ENCODE peak calls at places on chromosome 21, in eight cellular contexts. W, E, Z, N, Q, D, V and M are unnamed samples.

GRCh38 chr21:29258626-29259335 is 39.9 kb upstream of the BACH1 start:
- DNase-seq in W (no peak), E (no peak), Z (peak), N (peak), Q (peak), D (no peak), V (peak), M (no peak)

GRCh38 chr21:18443085-18443484 is 39.5 kb upstream of the TMPRSS15 start:
- DNase-seq in W (no peak), E (no peak), Z (no peak), N (no peak), Q (no peak), D (no peak), V (no peak), M (no peak)

GRCh38 chr21:38325216-38325615 is 68.4 kb downstream of the KCNJ15 start:
- DNase-seq in W (no peak), E (no peak), Z (no peak), N (no peak), Q (no peak), D (no peak), V (no peak), M (no peak)

GRCh38 chr21:29647353-29647781 is 292.4 kb downstream of the GRIK1 start:
- DNase-seq in W (no peak), E (no peak), Z (peak), N (no peak), Q (peak), D (no peak), V (no peak), M (no peak)

GRCh38 chr21:42973309-42973990 is 912 bp upstream of the PKNOX1 start:
- DNase-seq in W (no peak), E (no peak), Z (no peak), N (no peak), Q (no peak), D (no peak), V (no peak), M (no peak)

GRCh38 chr21:17612565-17613241 is at the start of gene BTG3:
- DNase-seq in W (peak), E (peak), Z (peak), N (peak), Q (peak), D (peak), V (peak), M (peak)

GRCh38 chr21:18832081-18832670 is 428.6 kb upstream of the TMPRSS15 start:
- DNase-seq in W (no peak), E (no peak), Z (no peak), N (no peak), Q (no peak), D (no peak), V (no peak), M (no peak)

GRCh38 chr21:33971492-33972013 is 55.9 kb upstream of the ATP5PO start:
- DNase-seq in W (no peak), E (no peak), Z (no peak), N (no peak), Q (no peak), D (no peak), V (peak), M (no peak)

GRCh38 chr21:24941316-24942185 is 665.7 kb downstream of the MRPL39 start:
- DNase-seq in W (no peak), E (no peak), Z (no peak), N (no peak), Q (no peak), D (no peak), V (no peak), M (no peak)

GRCh38 chr21:29490016-29490415 is 191.3 kb downstream of the BACH1 start:
- DNase-seq in W (no peak), E (no peak), Z (peak), N (no peak), Q (no peak), D (no peak), V (no peak), M (no peak)

GRCh38 chr21:22890656-22891055 is 1892.4 kb downstream of the NCAM2 start:
- DNase-seq in W (no peak), E (no peak), Z (no peak), N (no peak), Q (no peak), D (no peak), V (no peak), M (no peak)

GRCh38 chr21:29477941-29478340 is 179.2 kb downstream of the BACH1 start:
- DNase-seq in W (no peak), E (no peak), Z (peak), N (no peak), Q (no peak), D (no peak), V (no peak), M (no peak)

GRCh38 chr21:42942244-42942643 is 16.8 kb upstream of the ERVH48-1 start:
- DNase-seq in W (no peak), E (no peak), Z (no peak), N (no peak), Q (no peak), D (no peak), V (no peak), M (no peak)

GRCh38 chr21:43936186-43936967 is 71.4 kb downstream of the AGPAT3 start:
- DNase-seq in W (no peak), E (no peak), Z (peak), N (no peak), Q (no peak), D (no peak), V (no peak), M (no peak)

GRCh38 chr21:35256468-35256988 is 207.4 kb upstream of the RUNX1 start:
- DNase-seq in W (peak), E (no peak), Z (peak), N (peak), Q (peak), D (no peak), V (peak), M (no peak)

GRCh38 chr21:31257265-31257664 is 86.8 kb downstream of the TIAM1 start:
- DNase-seq in W (no peak), E (no peak), Z (peak), N (no peak), Q (no peak), D (no peak), V (no peak), M (no peak)

GRCh38 chr21:16241500-16241963 is 511.8 kb downstream of the USP25 start:
- DNase-seq in W (no peak), E (no peak), Z (peak), N (no peak), Q (no peak), D (peak), V (no peak), M (no peak)

GRCh38 chr21:35291963-35292627 is 243.0 kb upstream of the RUNX1 start:
- DNase-seq in W (no peak), E (no peak), Z (no peak), N (peak), Q (no peak), D (no peak), V (no peak), M (no peak)

GRCh38 chr21:43903451-43904091 is 38.5 kb downstream of the AGPAT3 start:
- DNase-seq in W (peak), E (no peak), Z (no peak), N (no peak), Q (no peak), D (no peak), V (no peak), M (no peak)

GRCh38 chr21:26961704-26962103 is 5.2 kb downstream of the ADAMTS5 start:
- DNase-seq in W (no peak), E (no peak), Z (no peak), N (no peak), Q (no peak), D (peak), V (no peak), M (no peak)

GRCh38 chr21:43866233-43866632 is 1.2 kb downstream of the AGPAT3 start:
- DNase-seq in W (peak), E (peak), Z (peak), N (peak), Q (no peak), D (no peak), V (no peak), M (no peak)

GRCh38 chr21:34834307-34834706 is 165.5 kb downstream of the CLIC6 start:
- DNase-seq in W (no peak), E (no peak), Z (no peak), N (no peak), Q (no peak), D (no peak), V (no peak), M (no peak)

GRCh38 chr21:22993822-22994574 is 1995.8 kb downstream of the NCAM2 start:
- DNase-seq in W (no peak), E (no peak), Z (no peak), N (no peak), Q (no peak), D (no peak), V (no peak), M (no peak)

GRCh38 chr21:18164933-18165332 is 79.7 kb upstream of the CHODL start:
- DNase-seq in W (no peak), E (no peak), Z (no peak), N (no peak), Q (no peak), D (no peak), V (no peak), M (no peak)

GRCh38 chr21:21039624-21040023 is 41.4 kb downstream of the NCAM2 start:
- DNase-seq in W (no peak), E (no peak), Z (no peak), N (no peak), Q (no peak), D (no peak), V (no peak), M (no peak)

GRCh38 chr21:43864806-43865470 is at the start of gene AGPAT3:
- DNase-seq in W (no peak), E (peak), Z (no peak), N (no peak), Q (no peak), D (no peak), V (no peak), M (peak)

GRCh38 chr21:26925122-26925521 is 41.8 kb downstream of the ADAMTS5 start:
- DNase-seq in W (no peak), E (no peak), Z (no peak), N (no peak), Q (no peak), D (no peak), V (no peak), M (no peak)

GRCh38 chr21:42767561-42767835 is 111.8 kb downstream of the WDR4 start:
- DNase-seq in W (no peak), E (no peak), Z (no peak), N (no peak), Q (no peak), D (no peak), V (no peak), M (no peak)

GRCh38 chr21:38148046-38148445 is 108.7 kb upstream of the KCNJ15 start:
- DNase-seq in W (no peak), E (no peak), Z (no peak), N (no peak), Q (no peak), D (no peak), V (no peak), M (no peak)

GRCh38 chr21:43600642-43601397 is 58.5 kb downstream of the HSF2BP start:
- DNase-seq in W (no peak), E (no peak), Z (peak), N (no peak), Q (peak), D (no peak), V (no peak), M (no peak)

GRCh38 chr21:16588433-16588860 is 858.7 kb downstream of the USP25 start:
- DNase-seq in W (peak), E (no peak), Z (peak), N (peak), Q (peak), D (peak), V (no peak), M (no peak)

GRCh38 chr21:35046223-35046690 is 2.8 kb downstream of the RUNX1 start:
- DNase-seq in W (no peak), E (no peak), Z (no peak), N (no peak), Q (no peak), D (no peak), V (no peak), M (no peak)

GRCh38 chr21:26583737-26584136 is 10.7 kb upstream of the CYYR1 start:
- DNase-seq in W (no peak), E (no peak), Z (no peak), N (no peak), Q (no peak), D (no peak), V (no peak), M (no peak)

GRCh38 chr21:31072486-31072885 is 34.2 kb upstream of the KRTAP19-8 start:
- DNase-seq in W (no peak), E (no peak), Z (no peak), N (no peak), Q (no peak), D (no peak), V (no peak), M (no peak)

GRCh38 chr21:35226960-35227741 is 178.0 kb upstream of the RUNX1 start:
- DNase-seq in W (no peak), E (peak), Z (no peak), N (no peak), Q (no peak), D (no peak), V (no peak), M (no peak)

GRCh38 chr21:27425172-27425571 is 458.3 kb upstream of the ADAMTS5 start:
- DNase-seq in W (no peak), E (no peak), Z (peak), N (no peak), Q (no peak), D (no peak), V (no peak), M (no peak)

GRCh38 chr21:26916799-26917198 is 50.1 kb downstream of the ADAMTS5 start:
- DNase-seq in W (no peak), E (no peak), Z (no peak), N (no peak), Q (no peak), D (no peak), V (no peak), M (no peak)

GRCh38 chr21:32916522-32917099 is 109.1 kb upstream of the OLIG2 start:
- DNase-seq in W (no peak), E (no peak), Z (no peak), N (no peak), Q (no peak), D (no peak), V (peak), M (no peak)
- TF ChIP-seq CTCF in W (no peak), E (no peak), Z (peak), N (peak), Q (peak), D (peak), V (peak), M (no peak)

DNA sequence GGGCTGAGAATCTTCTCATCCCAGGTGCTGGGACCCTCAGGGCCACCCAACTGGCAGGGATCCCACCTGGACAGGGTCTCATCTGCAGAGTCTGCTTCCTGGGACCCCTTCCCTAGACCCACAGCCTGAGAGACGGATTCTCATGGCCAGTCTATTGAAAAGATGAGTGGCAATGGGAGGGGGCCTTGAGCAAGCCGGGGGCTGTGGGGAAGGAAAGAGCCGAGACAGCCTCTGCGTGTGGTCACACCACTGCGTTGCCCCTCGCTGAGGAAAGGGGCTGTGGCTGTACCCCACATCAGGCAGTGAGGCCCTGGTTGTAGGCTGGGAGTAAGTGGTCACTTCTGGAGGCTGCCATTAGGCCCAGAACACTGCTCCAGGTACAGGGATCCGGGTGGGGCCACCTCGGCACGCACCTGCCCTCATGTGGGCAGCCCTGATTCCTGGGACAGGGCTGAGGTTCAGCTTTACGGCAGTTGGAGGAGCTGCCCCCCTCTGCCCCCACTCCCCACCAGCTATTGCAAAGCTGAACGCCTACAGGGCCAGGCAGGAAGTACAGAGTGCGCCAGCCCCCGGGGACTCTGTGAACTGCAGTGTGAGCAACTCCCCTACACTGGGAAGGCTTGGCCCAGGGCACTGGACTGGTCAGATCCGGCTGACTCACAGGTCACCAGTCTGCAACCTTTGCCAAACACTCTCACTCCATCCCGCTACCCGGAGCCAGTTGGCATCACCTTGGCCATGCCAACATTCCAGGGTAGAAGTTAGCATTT is 106.9 kb downstream of the RIPK4 start:
- DNase-seq in W (peak), E (no peak), Z (peak), N (no peak), Q (no peak), D (no peak), V (peak), M (no peak)
- TF ChIP-seq CTCF in W (no peak), E (no peak), Z (peak), N (no peak), Q (no peak), D (no peak), V (peak), M (no peak)

GRCh38 chr21:39456665-39457064 is 4.9 kb downstream of the SH3BGR start:
- DNase-seq in W (no peak), E (no peak), Z (no peak), N (no peak), Q (no peak), D (no peak), V (peak), M (no peak)
- TF ChIP-seq CTCF in W (no peak), E (no peak), Z (peak), N (no peak), Q (peak), D (peak), V (no peak), M (no peak)

DNA sequence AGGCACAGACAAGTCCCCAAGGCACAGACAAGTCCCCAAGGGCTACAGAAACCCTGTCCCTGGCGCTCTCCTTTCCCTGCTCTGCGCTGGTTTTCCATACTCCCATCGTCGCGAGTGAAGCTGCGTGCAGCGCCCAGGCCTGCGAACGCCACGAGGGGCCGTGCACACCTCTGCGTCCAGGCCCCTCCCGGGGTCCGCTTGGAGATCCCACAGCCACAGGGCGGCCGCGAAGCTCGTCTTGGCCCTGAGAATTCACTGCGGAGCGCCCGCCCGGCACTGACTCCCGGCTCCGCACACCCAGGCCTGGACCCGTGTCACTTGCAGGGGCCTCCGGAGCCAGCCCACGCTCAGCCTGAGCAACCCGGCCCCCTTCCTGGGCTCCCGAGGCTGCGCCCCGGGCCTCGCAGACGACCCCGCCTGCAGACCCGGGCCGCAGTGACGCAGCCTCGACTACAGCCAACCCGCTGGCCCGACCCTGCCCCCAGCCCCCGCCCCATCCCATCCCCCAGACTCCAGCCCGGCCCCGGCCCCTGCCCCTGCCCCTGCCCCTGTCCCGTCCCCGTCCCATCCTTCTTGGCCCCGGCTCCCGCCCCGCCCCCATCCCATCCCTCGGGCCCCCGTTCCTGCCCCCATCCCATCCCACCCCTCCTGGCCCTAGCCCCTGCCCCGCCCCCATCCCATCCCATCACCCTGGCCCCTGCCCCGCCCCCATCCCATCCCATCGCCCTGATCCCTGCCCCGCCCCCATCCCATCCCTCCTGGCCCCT is 841 bp downstream of the POFUT2 start:
- DNase-seq in W (peak), E (no peak), Z (no peak), N (no peak), Q (no peak), D (peak), V (no peak), M (no peak)
- TF ChIP-seq CTCF in W (no peak), E (no peak), Z (peak), N (no peak), Q (no peak), D (no peak), V (no peak), M (no peak)

GRCh38 chr21:36542312-36543101 is 62.6 kb upstream of the CLDN14 start:
- DNase-seq in W (no peak), E (peak), Z (no peak), N (no peak), Q (no peak), D (no peak), V (no peak), M (no peak)
- TF ChIP-seq CTCF in W (no peak), E (peak), Z (no peak), N (no peak), Q (no peak), D (peak), V (no peak), M (no peak)